ENCODE peak calls at places on chromosomes 5 and 9, in nine cellular contexts. A is upper lobe of right lung, Z is GM12865, Y is body of pancreas, T is H1, V is astrocyte of the spinal cord, Q is mucosa of descending colon, E is transverse colon, C is SK-N-SH. F is an unnamed sample.

GRCh38 chr5:113147088-113147487 is 170.5 kb downstream of the DCP2 start:
- DNase-seq in A (no peak), Z (no peak), Y (no peak), T (no peak), V (peak), Q (no peak), E (no peak), C (no peak), F (peak)

GRCh38 chr9:15306068-15306756 is 804 bp downstream of the TTC39B start:
- DNase-seq in A (peak), Z (no peak), Y (peak), T (peak), V (peak), Q (peak), E (peak), C (peak), F (peak)

GRCh38 chr9:115810166-115810565 is 343.4 kb upstream of the PAPPA start:
- DNase-seq in A (no peak), Z (no peak), Y (no peak), T (no peak), V (no peak), Q (no peak), E (no peak), C (no peak), F (no peak)

GRCh38 chr5:16727937-16728336 is 111.1 kb upstream of the RETREG1 start:
- DNase-seq in A (no peak), Z (peak), Y (peak), T (no peak), V (no peak), Q (peak), E (peak), C (no peak), F (peak)

GRCh38 chr9:89404074-89404473 is 85.8 kb downstream of the SECISBP2 start:
- DNase-seq in A (no peak), Z (no peak), Y (no peak), T (no peak), V (no peak), Q (no peak), E (no peak), C (no peak), F (no peak)

GRCh38 chr9:112119225-112120045 is 55.7 kb downstream of the SUSD1 start:
- DNase-seq in A (no peak), Z (no peak), Y (peak), T (no peak), V (peak), Q (peak), E (peak), C (no peak), F (peak)

GRCh38 chr5:75007537-75007847 is 44.9 kb downstream of the GCNT4 start:
- DNase-seq in A (no peak), Z (no peak), Y (no peak), T (no peak), V (peak), Q (no peak), E (no peak), C (no peak), F (peak)

GRCh38 chr5:64166201-64166959 is 737 bp downstream of the RNF180 start:
- DNase-seq in A (no peak), Z (no peak), Y (no peak), T (no peak), V (peak), Q (peak), E (no peak), C (no peak), F (no peak)

GRCh38 chr5:58410441-58410840 is 49.4 kb downstream of the PLK2 start:
- DNase-seq in A (no peak), Z (no peak), Y (no peak), T (no peak), V (peak), Q (peak), E (no peak), C (no peak), F (peak)

GRCh38 chr9:105449081-105449480 is 1.2 kb downstream of the FSD1L start:
- DNase-seq in A (no peak), Z (no peak), Y (no peak), T (no peak), V (peak), Q (no peak), E (no peak), C (no peak), F (no peak)
- H3K4me3 ChIP-seq in A (peak), Z (peak), Y (no peak), T (peak), V (peak), Q (no peak), E (no peak), C (peak), F (peak)

GRCh38 chr5:21806943-21807342 is 1046.2 kb downstream of the CDH12 start:
- DNase-seq in A (no peak), Z (no peak), Y (no peak), T (no peak), V (no peak), Q (no peak), E (no peak), C (no peak), F (no peak)

GRCh38 chr5:21807953-21808352 is 1045.2 kb downstream of the CDH12 start:
- DNase-seq in A (no peak), Z (peak), Y (no peak), T (no peak), V (peak), Q (no peak), E (no peak), C (no peak), F (no peak)

GRCh38 chr5:21806271-21806670 is 1046.9 kb downstream of the CDH12 start:
- DNase-seq in A (no peak), Z (no peak), Y (no peak), T (no peak), V (no peak), Q (no peak), E (no peak), C (no peak), F (no peak)

DNA sequence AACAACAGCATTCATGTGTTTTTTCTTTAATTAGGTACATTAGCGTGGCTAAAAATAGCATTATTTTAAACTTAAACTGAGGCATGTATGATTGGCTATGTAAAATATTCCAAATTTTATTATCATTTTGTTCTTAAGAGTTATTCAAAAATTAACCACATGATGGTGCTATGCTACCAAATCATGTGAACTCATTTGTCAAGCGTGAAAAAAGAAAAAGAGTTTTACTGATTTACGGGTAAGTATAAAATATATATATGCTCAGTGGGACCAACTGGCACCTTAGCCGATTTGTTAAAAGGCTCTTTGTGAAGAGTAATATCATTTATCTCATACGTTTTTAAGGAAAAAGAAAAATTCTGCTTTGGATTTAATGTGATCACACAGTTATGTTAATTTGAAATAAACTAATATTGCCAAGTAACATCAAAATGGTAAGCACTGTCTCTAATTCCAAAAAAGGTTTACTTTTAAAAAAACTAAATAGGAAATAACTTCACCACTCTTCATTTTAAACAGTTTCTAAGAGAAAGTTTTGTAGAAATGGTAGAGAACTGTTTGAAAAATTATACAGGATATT is 1042.3 kb downstream of the CDH12 start:
- DNase-seq in A (no peak), Z (peak), Y (no peak), T (no peak), V (no peak), Q (no peak), E (no peak), C (no peak), F (peak)
- TF ChIP-seq CTCF in A (peak), Z (peak), Y (peak), T (peak), V (peak), Q (no peak), E (peak), C (peak), F (peak)

DNA sequence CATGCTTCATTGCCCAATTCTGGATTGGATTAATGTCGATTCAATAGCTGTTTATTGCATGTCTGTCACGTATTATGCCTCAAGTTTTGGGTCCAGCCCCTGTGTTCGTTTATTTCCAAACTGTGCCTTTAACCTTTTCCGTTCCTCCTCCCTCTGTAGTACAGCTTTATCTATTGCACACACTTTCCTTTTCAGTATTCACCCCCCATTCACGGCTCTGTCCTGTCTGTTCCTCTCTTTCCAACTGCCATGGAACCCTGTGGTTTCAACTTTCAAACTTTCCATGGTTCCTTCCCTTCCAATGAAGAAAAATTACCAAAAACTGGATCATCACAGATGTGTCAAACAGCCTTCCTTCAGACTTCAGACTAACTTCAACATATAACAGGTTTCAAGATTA is 17.1 kb downstream of the SMARCA2 start:
- DNase-seq in A (no peak), Z (no peak), Y (no peak), T (no peak), V (no peak), Q (no peak), E (no peak), C (no peak), F (no peak)
- H3K4me3 ChIP-seq in A (no peak), Z (no peak), Y (no peak), T (no peak), V (no peak), Q (no peak), E (no peak), C (no peak), F (no peak)

GRCh38 chr5:9774472-9775079 is 144.4 kb upstream of the TAS2R1 start:
- DNase-seq in A (no peak), Z (peak), Y (no peak), T (no peak), V (peak), Q (peak), E (no peak), C (no peak), F (peak)
- TF ChIP-seq CTCF in A (no peak), Z (peak), Y (no peak), T (peak), V (peak), Q (no peak), E (no peak), C (no peak), F (peak)

DNA sequence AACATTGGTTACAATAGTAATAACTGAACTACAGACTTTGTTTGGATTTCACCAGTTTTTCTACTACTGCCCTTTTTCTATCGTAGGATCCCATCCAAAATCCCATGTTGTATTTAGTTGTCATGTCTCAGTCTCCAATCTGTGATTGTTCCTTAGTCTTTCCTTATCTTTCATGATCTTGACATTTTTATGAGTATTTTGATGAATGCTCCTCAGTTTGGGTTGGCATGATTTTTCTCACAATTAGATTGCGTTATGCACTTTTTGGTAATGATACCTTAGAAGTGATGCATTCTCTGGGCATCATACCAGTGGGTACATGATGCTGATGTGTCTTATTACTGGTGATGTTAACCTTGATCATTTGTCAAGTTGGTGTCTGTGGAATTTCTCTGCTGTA is 5.7 kb downstream of the SLC22A4 start:
- DNase-seq in A (no peak), Z (no peak), Y (no peak), T (no peak), V (no peak), Q (no peak), E (no peak), C (no peak), F (no peak)
- H3K4me3 ChIP-seq in A (no peak), Z (no peak), Y (no peak), T (no peak), V (no peak), Q (no peak), E (no peak), C (no peak), F (no peak)

GRCh38 chr9:211557-211956 is 3.1 kb upstream of the DOCK8 start:
- DNase-seq in A (no peak), Z (no peak), Y (peak), T (no peak), V (no peak), Q (no peak), E (no peak), C (no peak), F (no peak)

GRCh38 chr9:212265-212664 is 2.4 kb upstream of the DOCK8 start:
- DNase-seq in A (no peak), Z (no peak), Y (no peak), T (no peak), V (no peak), Q (no peak), E (no peak), C (no peak), F (no peak)

GRCh38 chr9:215631-216155 is 1.0 kb downstream of the DOCK8 start:
- DNase-seq in A (no peak), Z (peak), Y (no peak), T (no peak), V (no peak), Q (no peak), E (no peak), C (no peak), F (no peak)

GRCh38 chr9:211036-211435 is 3.6 kb upstream of the DOCK8 start:
- DNase-seq in A (no peak), Z (no peak), Y (no peak), T (no peak), V (no peak), Q (no peak), E (no peak), C (no peak), F (no peak)

DNA sequence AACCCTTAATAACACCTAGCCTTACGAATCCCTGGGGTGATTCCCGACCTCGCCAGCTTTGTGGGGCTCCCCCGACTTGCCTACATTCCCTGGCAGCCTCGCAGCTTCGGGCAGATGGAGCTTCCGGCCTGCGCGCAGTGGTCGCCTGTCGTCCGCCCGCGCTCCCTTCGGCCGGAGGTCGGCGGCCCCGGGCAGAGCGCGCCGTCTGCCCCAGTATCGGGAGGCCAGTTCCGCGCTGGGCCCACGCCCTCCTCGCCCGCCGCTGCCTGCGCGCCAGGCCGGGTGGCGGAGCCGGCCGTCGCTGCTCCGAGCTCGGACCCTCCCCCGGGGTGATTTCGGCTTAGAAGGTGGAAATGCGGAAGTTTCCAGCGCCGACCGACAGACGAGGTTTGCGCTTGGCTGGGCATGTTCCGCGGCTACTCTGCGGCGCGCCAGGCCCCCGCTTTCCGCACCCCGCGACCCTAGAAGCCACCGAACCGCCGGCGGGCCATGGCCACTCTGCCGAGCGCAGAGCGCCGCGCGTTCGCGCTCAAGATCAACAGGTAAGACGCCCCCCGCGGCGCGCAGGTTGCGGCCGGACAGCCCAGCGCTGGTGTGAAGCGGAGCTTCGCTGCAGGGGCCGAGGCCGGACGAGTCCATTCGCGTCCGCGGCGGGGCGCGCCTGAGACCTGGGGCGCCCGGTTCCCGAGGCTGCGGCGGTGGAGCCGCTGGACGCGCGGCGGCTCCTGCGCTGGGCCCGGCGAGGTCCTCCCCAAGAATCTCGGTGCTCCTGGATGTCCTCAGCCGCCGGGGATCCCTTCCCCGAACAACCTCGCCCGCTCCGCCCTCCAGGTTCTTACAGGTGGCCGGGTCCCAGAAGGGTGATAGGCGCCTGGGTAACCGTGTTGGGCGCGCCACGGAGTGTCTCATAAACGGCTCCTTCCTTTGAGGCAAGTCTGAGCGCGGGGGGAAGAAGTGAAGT is at the start of gene DOCK8:
- DNase-seq in A (peak), Z (peak), Y (peak), T (no peak), V (peak), Q (peak), E (peak), C (peak), F (peak)
- TF ChIP-seq CTCF in A (peak), Z (peak), Y (peak), T (peak), V (no peak), Q (peak), E (peak), C (no peak), F (no peak)